ENCODE peak calls at places on chromosomes 7 and 10, in eight cellular contexts. F, Y, D, P, B, O, X and L are unnamed samples.

GRCh38 chr10:6203331-6204062 is 765 bp downstream of the PFKFB3 start:
- DNase-seq in F (no peak), Y (peak; percentile 77), D (no peak), P (peak; percentile 47), B (peak; percentile 67), O (peak; percentile 56), X (peak; percentile 30), L (no peak)

GRCh38 chr7:127514499-127514898 is 70.9 kb downstream of the GCC1 start:
- DNase-seq in F (peak; percentile 51), Y (no peak), D (no peak), P (peak; percentile 39), B (no peak), O (peak; percentile 54), X (peak; percentile 26), L (peak; percentile 28)

GRCh38 chr7:41930538-41931262 is 227.8 kb upstream of the INHBA start:
- DNase-seq in F (peak; percentile 71), Y (no peak), D (no peak), P (peak; percentile 61), B (no peak), O (peak; percentile 53), X (peak; percentile 81), L (no peak)

GRCh38 chr7:50592940-50593339 is 27.7 kb upstream of the DDC start:
- DNase-seq in F (no peak), Y (no peak), D (no peak), P (no peak), B (no peak), O (no peak), X (no peak), L (no peak)

GRCh38 chr10:88017781-88018180 is 154.4 kb downstream of the PTEN start:
- DNase-seq in F (no peak), Y (no peak), D (no peak), P (no peak), B (no peak), O (no peak), X (no peak), L (no peak)

GRCh38 chr7:12403287-12404181 is at the start of gene VWDE:
- DNase-seq in F (peak; percentile 30), Y (peak; percentile 46), D (no peak), P (no peak), B (peak; percentile 44), O (no peak), X (peak; percentile 31), L (peak; percentile 19)

GRCh38 chr10:69087600-69088470 is at the start of gene SRGN:
- DNase-seq in F (peak; percentile 44), Y (peak; percentile 58), D (peak; percentile 95), P (peak; percentile 62), B (peak; percentile 70), O (peak; percentile 99), X (peak; percentile 62), L (no peak)

GRCh38 chr7:39453743-39454355 is 112.4 kb upstream of the YAE1 start:
- DNase-seq in F (peak; percentile 59), Y (no peak), D (no peak), P (peak; percentile 59), B (peak; percentile 43), O (peak; percentile 69), X (peak; percentile 10), L (peak; percentile 18)

GRCh38 chr10:91536101-91536500 is 96.8 kb downstream of the PPP1R3C start:
- DNase-seq in F (no peak), Y (peak; percentile 59), D (no peak), P (peak; percentile 72), B (no peak), O (peak; percentile 97), X (peak; percentile 49), L (no peak)

GRCh38 chr7:83964318-83964717 is 230.3 kb downstream of the SEMA3A start:
- DNase-seq in F (no peak), Y (no peak), D (no peak), P (no peak), B (no peak), O (no peak), X (no peak), L (no peak)

GRCh38 chr7:102261451-102261850 is 25.2 kb upstream of the SH2B2 start:
- DNase-seq in F (no peak), Y (no peak), D (no peak), P (no peak), B (no peak), O (no peak), X (no peak), L (no peak)

GRCh38 chr10:10794056-10794455 is 223.6 kb upstream of the CELF2 start:
- DNase-seq in F (peak; percentile 92), Y (no peak), D (no peak), P (no peak), B (no peak), O (no peak), X (peak; percentile 74), L (no peak)

GRCh38 chr7:99563650-99564049 is 5.2 kb downstream of the ZNF655 start:
- DNase-seq in F (peak; percentile 54), Y (no peak), D (no peak), P (peak; percentile 80), B (no peak), O (peak; percentile 51), X (peak; percentile 81), L (no peak)

GRCh38 chr7:75823198-75823910 is 9.7 kb upstream of the CCL24 start:
- DNase-seq in F (peak; percentile 8), Y (no peak), D (no peak), P (no peak), B (no peak), O (no peak), X (no peak), L (no peak)

GRCh38 chr10:68424454-68425014 is 17.5 kb upstream of the RUFY2 start:
- DNase-seq in F (no peak), Y (no peak), D (peak; percentile 28), P (no peak), B (no peak), O (no peak), X (no peak), L (no peak)

GRCh38 chr10:15642095-15642494 is 77.6 kb downstream of the ITGA8 start:
- DNase-seq in F (no peak), Y (no peak), D (no peak), P (peak; percentile 11), B (no peak), O (peak; percentile 59), X (peak; percentile 9), L (no peak)

GRCh38 chr10:125092564-125093031 is 67.8 kb downstream of the CTBP2 start:
- DNase-seq in F (no peak), Y (peak; percentile 68), D (no peak), P (no peak), B (peak; percentile 17), O (no peak), X (no peak), L (no peak)

GRCh38 chr7:115631782-115632181 is 398.8 kb downstream of the TFEC start:
- DNase-seq in F (no peak), Y (no peak), D (no peak), P (peak; percentile 60), B (no peak), O (peak; percentile 54), X (no peak), L (no peak)

GRCh38 chr7:25900245-25900644 is 251.8 kb upstream of the NFE2L3 start:
- DNase-seq in F (no peak), Y (no peak), D (no peak), P (no peak), B (no peak), O (no peak), X (no peak), L (no peak)

GRCh38 chr7:31368620-31369019 is 28.1 kb upstream of the NEUROD6 start:
- DNase-seq in F (no peak), Y (no peak), D (no peak), P (no peak), B (no peak), O (no peak), X (no peak), L (no peak)

GRCh38 chr7:24717694-24718320 is 39.5 kb downstream of the GSDME start:
- DNase-seq in F (no peak), Y (no peak), D (peak; percentile 52), P (no peak), B (no peak), O (no peak), X (no peak), L (no peak)

GRCh38 chr7:1585142-1585981 is 15.5 kb upstream of the PSMG3 start:
- DNase-seq in F (no peak), Y (no peak), D (no peak), P (no peak), B (no peak), O (no peak), X (no peak), L (no peak)

GRCh38 chr10:44034946-44035345 is 350.0 kb downstream of the CXCL12 start:
- DNase-seq in F (no peak), Y (no peak), D (no peak), P (no peak), B (no peak), O (no peak), X (no peak), L (no peak)

GRCh38 chr7:151431281-151431767 is 8.6 kb downstream of the CRYGN start:
- DNase-seq in F (no peak), Y (no peak), D (no peak), P (no peak), B (no peak), O (no peak), X (no peak), L (no peak)

GRCh38 chr7:9250876-9251275 is 817.5 kb downstream of the NXPH1 start:
- DNase-seq in F (no peak), Y (no peak), D (no peak), P (no peak), B (no peak), O (no peak), X (no peak), L (no peak)

GRCh38 chr7:90458104-90458503 is 11.3 kb upstream of the PTTG1IP2 start:
- DNase-seq in F (no peak), Y (no peak), D (no peak), P (no peak), B (no peak), O (no peak), X (no peak), L (peak; percentile 7)
- TF ChIP-seq CTCF in F (no peak), Y (no peak), D (no peak), P (no peak), B (no peak), O (no peak), X (no peak), L (no peak)

DNA sequence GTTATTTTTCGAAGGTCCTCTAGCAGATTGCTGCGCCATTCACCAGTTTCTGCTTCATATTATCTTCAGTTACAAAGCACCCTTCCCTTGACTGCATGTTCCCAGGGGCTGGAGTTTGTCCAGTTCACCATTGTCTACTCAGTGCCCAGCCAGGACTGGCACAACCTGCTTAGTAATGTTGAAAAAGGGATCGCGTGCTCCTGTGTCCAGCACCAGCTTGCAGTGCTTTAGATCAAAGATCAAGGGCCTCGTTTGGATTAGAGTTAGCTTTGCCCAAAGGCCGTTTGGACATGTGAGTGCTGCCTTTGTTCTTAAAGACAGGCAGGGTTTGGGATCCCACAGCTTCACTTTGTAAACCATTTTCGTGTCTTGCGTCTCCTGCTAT is 867 bp downstream of the ATP6V0E2 start:
- DNase-seq in F (no peak), Y (no peak), D (no peak), P (no peak), B (peak; percentile 69), O (no peak), X (no peak), L (peak; percentile 57)
- H3K4me3 ChIP-seq in F (no peak overlapping the region), Y (peak overlapping the region; percentile 91), D (no peak overlapping the region), P (no peak overlapping the region), B (peak overlapping the region; percentile 56), O (peak overlapping the region; percentile 83), X (no peak overlapping the region), L (peak overlapping the region; percentile 94)

GRCh38 chr10:33008499-33009243 is 50.6 kb upstream of the ITGB1 start:
- DNase-seq in F (peak; percentile 82), Y (no peak), D (peak; percentile 68), P (peak; percentile 92), B (peak; percentile 65), O (peak; percentile 93), X (peak; percentile 78), L (peak; percentile 57)
- TF ChIP-seq CTCF in F (peak; percentile 91), Y (peak; percentile 99), D (peak; percentile 99), P (peak; percentile 99), B (peak; percentile 99), O (peak; percentile 99), X (peak; percentile 100), L (peak; percentile 91)

GRCh38 chr10:133528296-133528844 is 1.2 kb downstream of the CYP2E1 start:
- DNase-seq in F (no peak), Y (no peak), D (no peak), P (peak; percentile 2), B (no peak), O (no peak), X (no peak), L (no peak)
- H3K4me3 ChIP-seq in F (peak overlapping the region; percentile 6), Y (peak overlapping the region; percentile 50), D (no peak overlapping the region), P (no peak overlapping the region), B (peak overlapping the region; percentile 44), O (no peak overlapping the region), X (no peak overlapping the region), L (peak overlapping the region; percentile 47)